ENCODE peak calls at places on chromosomes 3 and 15, in nine cellular contexts. One of them, this sample, is unnamed.

GRCh38 chr15:37995461-37996347 is 61.3 kb downstream of the TMCO5A start:
- DNase-seq in AG09309: peak
- DNase-seq in fibroblast of villous mesenchyme: peak
- DNase-seq in uterus: peak
- DNase-seq in type B pancreatic cell: no peak
- DNase-seq in brain microvascular endothelial cell: peak
- DNase-seq in lung: no peak
- DNase-seq in GM06990: no peak
- DNase-seq in cardiac muscle cell: peak
- DNase-seq in this sample: peak

GRCh38 chr15:22786868-22787698 is 639 bp downstream of the NIPA1 start:
- DNase-seq in GM06990: peak
- DNase-seq in AG09309: no peak
- DNase-seq in lung: no peak
- DNase-seq in cardiac muscle cell: peak
- DNase-seq in fibroblast of villous mesenchyme: peak
- DNase-seq in type B pancreatic cell: no peak
- DNase-seq in uterus: no peak
- DNase-seq in brain microvascular endothelial cell: no peak
- DNase-seq in this sample: peak

GRCh38 chr15:64697911-64698369 is 77.4 kb downstream of the RBPMS2 start:
- DNase-seq in fibroblast of villous mesenchyme: no peak
- DNase-seq in cardiac muscle cell: no peak
- DNase-seq in uterus: no peak
- DNase-seq in AG09309: no peak
- DNase-seq in brain microvascular endothelial cell: no peak
- DNase-seq in type B pancreatic cell: no peak
- DNase-seq in lung: no peak
- DNase-seq in GM06990: no peak
- DNase-seq in this sample: no peak

GRCh38 chr3:138222316-138222715 is 35.2 kb downstream of the ARMC8 start:
- DNase-seq in fibroblast of villous mesenchyme: no peak
- DNase-seq in AG09309: no peak
- DNase-seq in uterus: no peak
- DNase-seq in lung: no peak
- DNase-seq in cardiac muscle cell: no peak
- DNase-seq in brain microvascular endothelial cell: no peak
- DNase-seq in type B pancreatic cell: no peak
- DNase-seq in GM06990: no peak
- DNase-seq in this sample: no peak

GRCh38 chr3:141825216-141826011 is 51.0 kb upstream of the ATP1B3 start:
- DNase-seq in lung: no peak
- DNase-seq in GM06990: no peak
- DNase-seq in brain microvascular endothelial cell: no peak
- DNase-seq in AG09309: no peak
- DNase-seq in uterus: no peak
- DNase-seq in fibroblast of villous mesenchyme: no peak
- DNase-seq in cardiac muscle cell: no peak
- DNase-seq in type B pancreatic cell: no peak
- DNase-seq in this sample: no peak

GRCh38 chr3:94130690-94131089 is 67.8 kb downstream of the NSUN3 start:
- DNase-seq in fibroblast of villous mesenchyme: no peak
- DNase-seq in AG09309: no peak
- DNase-seq in brain microvascular endothelial cell: no peak
- DNase-seq in GM06990: no peak
- DNase-seq in uterus: no peak
- DNase-seq in cardiac muscle cell: no peak
- DNase-seq in type B pancreatic cell: no peak
- DNase-seq in lung: no peak
- DNase-seq in this sample: no peak

GRCh38 chr3:49916686-49917085 is 12.9 kb downstream of the MON1A start:
- DNase-seq in GM06990: no peak
- DNase-seq in lung: no peak
- DNase-seq in uterus: no peak
- DNase-seq in fibroblast of villous mesenchyme: peak
- DNase-seq in brain microvascular endothelial cell: no peak
- DNase-seq in cardiac muscle cell: no peak
- DNase-seq in AG09309: peak
- DNase-seq in type B pancreatic cell: no peak
- DNase-seq in this sample: no peak

GRCh38 chr15:40333922-40334492 is 6.7 kb downstream of the CCDC9B start:
- DNase-seq in brain microvascular endothelial cell: peak
- DNase-seq in type B pancreatic cell: no peak
- DNase-seq in AG09309: no peak
- DNase-seq in fibroblast of villous mesenchyme: peak
- DNase-seq in uterus: peak
- DNase-seq in cardiac muscle cell: no peak
- DNase-seq in GM06990: no peak
- DNase-seq in lung: peak
- DNase-seq in this sample: peak

GRCh38 chr3:58563386-58564035 is 13.7 kb downstream of the FAM107A start:
- DNase-seq in cardiac muscle cell: no peak
- DNase-seq in brain microvascular endothelial cell: no peak
- DNase-seq in fibroblast of villous mesenchyme: no peak
- DNase-seq in AG09309: no peak
- DNase-seq in GM06990: no peak
- DNase-seq in lung: no peak
- DNase-seq in uterus: no peak
- DNase-seq in type B pancreatic cell: peak
- DNase-seq in this sample: no peak

GRCh38 chr3:148711981-148712666 is 14.4 kb downstream of the AGTR1 start:
- DNase-seq in fibroblast of villous mesenchyme: no peak
- DNase-seq in type B pancreatic cell: no peak
- DNase-seq in cardiac muscle cell: no peak
- DNase-seq in lung: no peak
- DNase-seq in brain microvascular endothelial cell: no peak
- DNase-seq in uterus: no peak
- DNase-seq in GM06990: no peak
- DNase-seq in AG09309: no peak
- DNase-seq in this sample: no peak

GRCh38 chr3:116958291-116958690 is 248.7 kb downstream of the TUSC7 start:
- DNase-seq in type B pancreatic cell: no peak
- DNase-seq in brain microvascular endothelial cell: no peak
- DNase-seq in fibroblast of villous mesenchyme: no peak
- DNase-seq in GM06990: no peak
- DNase-seq in lung: no peak
- DNase-seq in cardiac muscle cell: peak
- DNase-seq in AG09309: no peak
- DNase-seq in uterus: no peak
- DNase-seq in this sample: no peak

GRCh38 chr3:24645047-24645446 is 150.4 kb upstream of the THRB start:
- DNase-seq in cardiac muscle cell: no peak
- DNase-seq in uterus: no peak
- DNase-seq in lung: no peak
- DNase-seq in GM06990: no peak
- DNase-seq in fibroblast of villous mesenchyme: no peak
- DNase-seq in brain microvascular endothelial cell: no peak
- DNase-seq in AG09309: no peak
- DNase-seq in type B pancreatic cell: no peak
- DNase-seq in this sample: no peak

GRCh38 chr15:90623854-90624253 is 93.3 kb upstream of the BLM start:
- DNase-seq in uterus: no peak
- DNase-seq in brain microvascular endothelial cell: no peak
- DNase-seq in type B pancreatic cell: no peak
- DNase-seq in AG09309: no peak
- DNase-seq in cardiac muscle cell: no peak
- DNase-seq in lung: no peak
- DNase-seq in GM06990: no peak
- DNase-seq in fibroblast of villous mesenchyme: no peak
- DNase-seq in this sample: no peak

GRCh38 chr15:26318689-26319088 is 454.2 kb downstream of the GABRB3 start:
- DNase-seq in fibroblast of villous mesenchyme: no peak
- DNase-seq in lung: no peak
- DNase-seq in brain microvascular endothelial cell: no peak
- DNase-seq in GM06990: no peak
- DNase-seq in cardiac muscle cell: no peak
- DNase-seq in AG09309: no peak
- DNase-seq in type B pancreatic cell: no peak
- DNase-seq in uterus: no peak
- DNase-seq in this sample: no peak

GRCh38 chr15:64850778-64851502 is 9.2 kb downstream of the PLEKHO2 start:
- DNase-seq in fibroblast of villous mesenchyme: no peak
- DNase-seq in cardiac muscle cell: no peak
- DNase-seq in AG09309: no peak
- DNase-seq in type B pancreatic cell: no peak
- DNase-seq in brain microvascular endothelial cell: no peak
- DNase-seq in uterus: no peak
- DNase-seq in lung: no peak
- DNase-seq in GM06990: no peak
- DNase-seq in this sample: no peak

GRCh38 chr15:88610756-88611231 is 10.3 kb upstream of the AEN start:
- DNase-seq in uterus: no peak
- DNase-seq in GM06990: no peak
- DNase-seq in fibroblast of villous mesenchyme: no peak
- DNase-seq in AG09309: no peak
- DNase-seq in lung: no peak
- DNase-seq in brain microvascular endothelial cell: no peak
- DNase-seq in cardiac muscle cell: no peak
- DNase-seq in type B pancreatic cell: no peak
- DNase-seq in this sample: no peak

GRCh38 chr3:88203537-88204143 is 53.9 kb downstream of the C3orf38 start:
- DNase-seq in uterus: peak
- DNase-seq in fibroblast of villous mesenchyme: peak
- DNase-seq in AG09309: peak
- DNase-seq in type B pancreatic cell: peak
- DNase-seq in GM06990: no peak
- DNase-seq in brain microvascular endothelial cell: peak
- DNase-seq in cardiac muscle cell: peak
- DNase-seq in lung: peak
- DNase-seq in this sample: peak
- TF ChIP-seq CTCF in uterus: peak
- TF ChIP-seq CTCF in fibroblast of villous mesenchyme: peak
- TF ChIP-seq CTCF in AG09309: peak
- TF ChIP-seq CTCF in type B pancreatic cell: peak
- TF ChIP-seq CTCF in GM06990: peak
- TF ChIP-seq CTCF in brain microvascular endothelial cell: peak
- TF ChIP-seq CTCF in cardiac muscle cell: peak
- TF ChIP-seq CTCF in lung: peak
- TF ChIP-seq CTCF in this sample: peak

DNA sequence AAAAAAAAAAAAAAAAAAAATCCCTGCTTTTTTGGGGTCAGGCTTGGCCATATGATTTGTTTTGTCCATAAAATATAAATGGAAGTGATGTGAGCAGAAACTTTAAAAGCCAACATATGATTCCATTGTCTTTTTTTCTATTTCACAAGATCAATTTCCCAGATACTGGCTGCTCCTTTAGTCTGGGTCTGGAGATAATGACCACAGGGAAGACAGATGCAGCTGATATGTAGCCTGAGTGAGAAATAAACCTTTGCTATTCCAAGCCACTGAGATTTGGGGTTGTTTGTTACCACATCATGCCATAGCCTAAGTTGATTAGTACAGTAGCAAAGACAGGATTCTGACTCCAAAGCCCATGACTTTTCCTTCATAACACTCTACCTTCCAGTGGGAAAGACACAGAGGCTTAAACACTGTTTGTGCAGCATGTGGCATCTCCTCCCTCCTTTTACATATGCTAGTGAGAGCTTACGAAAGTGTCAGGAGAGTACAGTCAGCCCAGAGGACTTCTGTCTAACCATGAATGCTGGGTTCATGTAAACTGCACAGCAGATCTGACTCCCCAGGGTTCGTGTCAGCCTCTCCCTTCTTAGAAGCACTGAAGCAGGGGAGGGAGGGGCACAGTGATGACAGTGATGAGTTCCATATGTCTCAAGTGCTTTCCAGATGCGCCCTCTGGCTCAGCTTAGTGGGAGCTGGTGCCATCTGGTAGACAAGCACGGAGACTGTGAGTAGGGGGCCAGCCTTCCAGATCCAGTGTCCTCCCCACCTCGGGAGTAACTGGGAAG is 36.7 kb upstream of the SLC7A14 start:
- DNase-seq in GM06990: no peak
- DNase-seq in AG09309: peak
- DNase-seq in type B pancreatic cell: no peak
- DNase-seq in lung: no peak
- DNase-seq in uterus: peak
- DNase-seq in cardiac muscle cell: peak
- DNase-seq in fibroblast of villous mesenchyme: peak
- DNase-seq in brain microvascular endothelial cell: peak
- DNase-seq in this sample: no peak
- TF ChIP-seq CTCF in GM06990: peak
- TF ChIP-seq CTCF in AG09309: no peak
- TF ChIP-seq CTCF in type B pancreatic cell: no peak
- TF ChIP-seq CTCF in lung: no peak
- TF ChIP-seq CTCF in uterus: no peak
- TF ChIP-seq CTCF in cardiac muscle cell: no peak
- TF ChIP-seq CTCF in fibroblast of villous mesenchyme: no peak
- TF ChIP-seq CTCF in brain microvascular endothelial cell: peak
- TF ChIP-seq CTCF in this sample: no peak

GRCh38 chr3:184003187-184003967 is 14.3 kb downstream of the ABCC5 start:
- DNase-seq in AG09309: peak
- DNase-seq in GM06990: no peak
- DNase-seq in brain microvascular endothelial cell: peak
- DNase-seq in type B pancreatic cell: no peak
- DNase-seq in lung: no peak
- DNase-seq in uterus: no peak
- DNase-seq in cardiac muscle cell: no peak
- DNase-seq in fibroblast of villous mesenchyme: peak
- DNase-seq in this sample: no peak

GRCh38 chr3:184005981-184006507 is 11.6 kb downstream of the ABCC5 start:
- DNase-seq in AG09309: no peak
- DNase-seq in lung: peak
- DNase-seq in uterus: peak
- DNase-seq in GM06990: peak
- DNase-seq in brain microvascular endothelial cell: peak
- DNase-seq in cardiac muscle cell: peak
- DNase-seq in fibroblast of villous mesenchyme: peak
- DNase-seq in type B pancreatic cell: peak
- DNase-seq in this sample: peak

GRCh38 chr3:184004483-184004882 is 13.2 kb downstream of the ABCC5 start:
- DNase-seq in lung: no peak
- DNase-seq in GM06990: no peak
- DNase-seq in cardiac muscle cell: no peak
- DNase-seq in type B pancreatic cell: no peak
- DNase-seq in brain microvascular endothelial cell: no peak
- DNase-seq in fibroblast of villous mesenchyme: peak
- DNase-seq in AG09309: no peak
- DNase-seq in uterus: no peak
- DNase-seq in this sample: no peak

GRCh38 chr3:184001761-184002160 is 15.9 kb downstream of the ABCC5 start:
- DNase-seq in AG09309: no peak
- DNase-seq in lung: no peak
- DNase-seq in cardiac muscle cell: no peak
- DNase-seq in type B pancreatic cell: no peak
- DNase-seq in fibroblast of villous mesenchyme: no peak
- DNase-seq in uterus: no peak
- DNase-seq in brain microvascular endothelial cell: no peak
- DNase-seq in GM06990: no peak
- DNase-seq in this sample: no peak

GRCh38 chr3:184002469-184002868 is 15.2 kb downstream of the ABCC5 start:
- DNase-seq in AG09309: no peak
- DNase-seq in GM06990: no peak
- DNase-seq in lung: no peak
- DNase-seq in cardiac muscle cell: no peak
- DNase-seq in type B pancreatic cell: no peak
- DNase-seq in fibroblast of villous mesenchyme: no peak
- DNase-seq in uterus: no peak
- DNase-seq in brain microvascular endothelial cell: no peak
- DNase-seq in this sample: no peak
- TF ChIP-seq CTCF in AG09309: no peak
- TF ChIP-seq CTCF in GM06990: no peak
- TF ChIP-seq CTCF in lung: no peak
- TF ChIP-seq CTCF in cardiac muscle cell: no peak
- TF ChIP-seq CTCF in type B pancreatic cell: no peak
- TF ChIP-seq CTCF in fibroblast of villous mesenchyme: no peak
- TF ChIP-seq CTCF in uterus: no peak
- TF ChIP-seq CTCF in brain microvascular endothelial cell: no peak
- TF ChIP-seq CTCF in this sample: no peak

GRCh38 chr3:10308678-10309077 is 12.2 kb downstream of the SEC13 start:
- DNase-seq in GM06990: no peak
- DNase-seq in fibroblast of villous mesenchyme: no peak
- DNase-seq in AG09309: no peak
- DNase-seq in brain microvascular endothelial cell: no peak
- DNase-seq in lung: no peak
- DNase-seq in cardiac muscle cell: no peak
- DNase-seq in uterus: no peak
- DNase-seq in type B pancreatic cell: no peak
- DNase-seq in this sample: no peak
- TF ChIP-seq CTCF in GM06990: no peak
- TF ChIP-seq CTCF in fibroblast of villous mesenchyme: no peak
- TF ChIP-seq CTCF in AG09309: no peak
- TF ChIP-seq CTCF in brain microvascular endothelial cell: no peak
- TF ChIP-seq CTCF in lung: no peak
- TF ChIP-seq CTCF in cardiac muscle cell: no peak
- TF ChIP-seq CTCF in uterus: no peak
- TF ChIP-seq CTCF in type B pancreatic cell: no peak
- TF ChIP-seq CTCF in this sample: no peak

This sample was measured in GM13977.